ENCODE peak calls at places on chromosomes 13 and 19, in seven cellular contexts. S is A549, L is choroid plexus epithelial cell, F is AG10803, D is transverse colon, W is SJSA1, O is BE2C. C is an unnamed sample.
A peak's percentile ranks its signal among the peaks of the same experiment; 100 is the strongest.

GRCh38 chr19:48053076-48053475 is 9.2 kb upstream of the CABP5 start:
- DNase-seq in S (no peak), L (no peak), F (no peak), D (no peak), W (no peak), O (no peak), C (no peak)

GRCh38 chr19:56053596-56053995 is 67.0 kb downstream of the NLRP5 start:
- DNase-seq in S (no peak), L (no peak), F (no peak), D (no peak), W (no peak), O (no peak), C (no peak)

GRCh38 chr13:96991072-96991471 is 3.2 kb downstream of the OXGR1 start:
- DNase-seq in S (no peak), L (no peak), F (no peak), D (peak; percentile 48), W (no peak), O (no peak), C (no peak)

GRCh38 chr19:46951236-46951986 is 68.2 kb upstream of the NPAS1 start:
- DNase-seq in S (peak; percentile 92), L (no peak), F (peak; percentile 40), D (peak; percentile 88), W (peak; percentile 97), O (no peak), C (no peak)

GRCh38 chr13:77274126-77274525 is 52.8 kb downstream of the MYCBP2 start:
- DNase-seq in S (no peak), L (peak; percentile 5), F (no peak), D (no peak), W (no peak), O (no peak), C (no peak)

GRCh38 chr19:18558202-18558555 is 509 bp downstream of the KXD1 start:
- DNase-seq in S (no peak), L (peak; percentile 19), F (no peak), D (no peak), W (no peak), O (no peak), C (no peak)

GRCh38 chr13:97822377-97822776 is 131.1 kb upstream of the IPO5 start:
- DNase-seq in S (no peak), L (no peak), F (no peak), D (no peak), W (no peak), O (no peak), C (no peak)

GRCh38 chr13:27131202-27131623 is 40.4 kb downstream of the USP12 start:
- DNase-seq in S (peak; percentile 4), L (peak; percentile 68), F (no peak), D (no peak), W (no peak), O (no peak), C (no peak)

GRCh38 chr13:111034811-111035210 is 80.3 kb upstream of the ARHGEF7 start:
- DNase-seq in S (no peak), L (peak; percentile 72), F (peak; percentile 53), D (no peak), W (peak; percentile 49), O (no peak), C (no peak)

GRCh38 chr19:8663920-8664670 is 33.7 kb downstream of the NFILZ start:
- DNase-seq in S (no peak), L (no peak), F (no peak), D (no peak), W (no peak), O (no peak), C (no peak)

GRCh38 chr19:53549354-53549753 is 11.4 kb downstream of the ZNF331 start:
- DNase-seq in S (no peak), L (peak; percentile 94), F (peak; percentile 93), D (no peak), W (no peak), O (no peak), C (no peak)

GRCh38 chr13:49248433-49249002 is 793 bp downstream of the CDADC1 start:
- DNase-seq in S (no peak), L (peak; percentile 54), F (peak; percentile 24), D (no peak), W (peak; percentile 20), O (no peak), C (peak; percentile 8)

GRCh38 chr13:91135949-91136348 is 211.5 kb upstream of the MIR17HG start:
- DNase-seq in S (no peak), L (no peak), F (no peak), D (no peak), W (no peak), O (no peak), C (no peak)

GRCh38 chr19:17289489-17289888 is 7.8 kb downstream of the ANKLE1 start:
- DNase-seq in S (peak; percentile 91), L (peak; percentile 95), F (peak; percentile 80), D (peak; percentile 71), W (peak; percentile 20), O (peak; percentile 86), C (peak; percentile 96)
- H3K4me3 ChIP-seq in S (no peak overlapping the region), L (peak overlapping the region; percentile 46), F (no peak overlapping the region), D (no peak overlapping the region), W (no peak overlapping the region), O (no peak overlapping the region), C (no peak overlapping the region)

GRCh38 chr19:54561840-54562239 is 11.8 kb upstream of the LILRA2 start:
- DNase-seq in S (peak; percentile 45), L (no peak), F (no peak), D (no peak), W (no peak), O (no peak), C (no peak)
- H3K4me3 ChIP-seq in S (no peak overlapping the region), L (no peak overlapping the region), F (no peak overlapping the region), D (no peak overlapping the region), W (no peak overlapping the region), O (no peak overlapping the region), C (peak overlapping the region; percentile 29)

DNA sequence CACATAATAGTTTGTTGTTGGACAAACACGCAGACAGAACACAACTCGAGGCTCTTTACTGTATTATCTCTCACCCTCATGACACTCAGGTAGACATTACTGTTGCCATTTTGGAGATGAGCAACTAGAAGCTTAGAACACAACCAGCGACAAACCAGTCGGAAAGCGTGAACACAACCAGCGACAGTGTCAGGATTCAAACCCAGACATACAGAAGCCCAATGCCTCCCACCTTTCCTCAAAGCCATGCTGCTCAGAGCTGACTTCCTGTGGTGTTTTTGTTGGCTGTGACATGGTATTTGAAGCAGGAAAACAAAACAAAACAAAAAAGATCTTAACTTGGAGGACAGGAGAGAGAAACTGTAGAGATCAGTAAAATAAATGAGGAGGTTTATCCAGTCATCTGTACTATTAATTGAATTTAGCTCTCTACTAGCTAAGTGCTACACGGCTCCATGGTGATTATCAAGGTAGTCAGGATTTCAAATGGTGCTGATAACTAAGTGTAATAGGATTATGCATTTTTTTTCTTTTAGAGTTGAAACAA is 92.1 kb downstream of the STARD13 start:
- DNase-seq in S (no peak), L (peak; percentile 76), F (no peak), D (no peak), W (peak; percentile 66), O (peak; percentile 46), C (peak; percentile 56)
- H3K4me3 ChIP-seq in S (no peak overlapping the region), L (no peak overlapping the region), F (no peak overlapping the region), D (no peak overlapping the region), W (no peak overlapping the region), O (peak overlapping the region; percentile 27), C (no peak overlapping the region)

DNA sequence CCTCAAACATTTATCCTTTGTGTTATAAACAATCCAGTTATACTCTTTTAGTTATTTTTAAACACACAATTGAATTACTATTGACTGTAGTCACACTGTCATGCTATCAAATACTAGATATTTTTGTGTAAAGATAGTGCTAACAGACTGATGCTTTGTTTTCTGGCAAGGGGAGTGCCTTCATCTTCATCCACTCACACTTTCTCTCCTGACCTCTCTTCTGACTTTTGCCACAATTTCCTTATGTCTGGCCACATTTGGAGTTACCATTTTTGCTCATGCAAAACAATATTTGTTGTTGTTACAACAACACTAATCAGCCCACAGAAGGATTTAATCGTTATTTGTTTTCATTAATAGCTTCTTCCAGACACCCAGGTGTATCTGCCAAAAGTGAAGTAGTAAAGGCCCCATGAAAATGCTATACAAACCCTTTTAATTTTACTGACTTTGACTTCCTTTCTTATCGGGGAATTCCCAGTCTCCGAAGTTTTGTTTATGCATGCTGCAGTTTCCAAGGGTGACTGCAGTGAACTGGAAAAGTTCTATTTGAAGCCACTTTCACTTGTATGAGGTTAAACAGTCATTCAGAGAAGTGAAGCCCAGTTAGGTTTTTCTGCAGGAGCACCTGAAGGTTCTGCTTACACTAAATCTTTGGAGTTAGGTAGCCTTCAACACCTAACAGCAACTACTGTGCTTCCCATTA is 66.1 kb upstream of the FRY start:
- DNase-seq in S (no peak), L (peak; percentile 84), F (peak; percentile 58), D (no peak), W (peak; percentile 25), O (no peak), C (no peak)
- H3K4me3 ChIP-seq in S (no peak overlapping the region), L (no peak overlapping the region), F (no peak overlapping the region), D (no peak overlapping the region), W (no peak overlapping the region), O (no peak overlapping the region), C (no peak overlapping the region)

C was measured in SK-N-SH.